ENCODE peak calls at places on chromosome 10, in six cellular contexts. One of them, this sample, is unnamed.

GRCh38 chr10:60975716-60976115 is 31.7 kb upstream of the RHOBTB1 start:
- DNase-seq in psoas muscle: no peak
- DNase-seq in ovary: no peak
- DNase-seq in tibial artery: no peak
- DNase-seq in aorta: no peak
- DNase-seq in A549: no peak
- DNase-seq in this sample: no peak

GRCh38 chr10:130571674-130572073 is 435.5 kb downstream of the GLRX3 start:
- DNase-seq in psoas muscle: no peak
- DNase-seq in ovary: no peak
- DNase-seq in tibial artery: no peak
- DNase-seq in aorta: no peak
- DNase-seq in A549: no peak
- DNase-seq in this sample: no peak

GRCh38 chr10:44968101-44968886 is 8.7 kb downstream of the RASSF4 start:
- DNase-seq in psoas muscle: peak
- DNase-seq in ovary: no peak
- DNase-seq in tibial artery: peak
- DNase-seq in aorta: peak
- DNase-seq in A549: no peak
- DNase-seq in this sample: peak

GRCh38 chr10:90846746-90847145 is 11.1 kb downstream of the HTR7 start:
- DNase-seq in psoas muscle: no peak
- DNase-seq in ovary: no peak
- DNase-seq in tibial artery: no peak
- DNase-seq in aorta: no peak
- DNase-seq in A549: no peak
- DNase-seq in this sample: no peak

GRCh38 chr10:43199088-43199683 is 60.9 kb downstream of the CSGALNACT2 start:
- DNase-seq in psoas muscle: peak
- DNase-seq in ovary: no peak
- DNase-seq in tibial artery: peak
- DNase-seq in aorta: no peak
- DNase-seq in A549: no peak
- DNase-seq in this sample: no peak

GRCh38 chr10:8726087-8726486 is 671.6 kb downstream of the GATA3 start:
- DNase-seq in psoas muscle: no peak
- DNase-seq in ovary: no peak
- DNase-seq in tibial artery: no peak
- DNase-seq in aorta: no peak
- DNase-seq in A549: no peak
- DNase-seq in this sample: no peak

GRCh38 chr10:83343676-83344075 is 795.6 kb upstream of the GHITM start:
- DNase-seq in psoas muscle: no peak
- DNase-seq in ovary: no peak
- DNase-seq in tibial artery: no peak
- DNase-seq in aorta: no peak
- DNase-seq in A549: no peak
- DNase-seq in this sample: no peak

GRCh38 chr10:118669020-118669766 is 73.7 kb upstream of the PRLHR start:
- DNase-seq in psoas muscle: no peak
- DNase-seq in ovary: no peak
- DNase-seq in tibial artery: no peak
- DNase-seq in aorta: peak
- DNase-seq in A549: no peak
- DNase-seq in this sample: no peak

GRCh38 chr10:71972746-71973695 is 8.8 kb downstream of the CHST3 start:
- DNase-seq in psoas muscle: no peak
- DNase-seq in ovary: no peak
- DNase-seq in tibial artery: no peak
- DNase-seq in aorta: no peak
- DNase-seq in A549: no peak
- DNase-seq in this sample: no peak

GRCh38 chr10:113853577-113854018 is 284 bp downstream of the DCLRE1A start:
- DNase-seq in psoas muscle: no peak
- DNase-seq in ovary: no peak
- DNase-seq in tibial artery: no peak
- DNase-seq in aorta: no peak
- DNase-seq in A549: no peak
- DNase-seq in this sample: peak

GRCh38 chr10:12766222-12766621 is 235.3 kb downstream of the CCDC3 start:
- DNase-seq in psoas muscle: no peak
- DNase-seq in ovary: no peak
- DNase-seq in tibial artery: no peak
- DNase-seq in aorta: no peak
- DNase-seq in A549: no peak
- DNase-seq in this sample: no peak

GRCh38 chr10:97384641-97385040 is 16.5 kb downstream of the RRP12 start:
- DNase-seq in psoas muscle: no peak
- DNase-seq in ovary: no peak
- DNase-seq in tibial artery: no peak
- DNase-seq in aorta: no peak
- DNase-seq in A549: no peak
- DNase-seq in this sample: no peak

GRCh38 chr10:6163364-6164270 is 39.1 kb upstream of the PFKFB3 start:
- DNase-seq in psoas muscle: peak
- DNase-seq in ovary: peak
- DNase-seq in tibial artery: peak
- DNase-seq in aorta: peak
- DNase-seq in A549: peak
- DNase-seq in this sample: peak
- H3K27ac ChIP-seq in psoas muscle: peak
- H3K27ac ChIP-seq in ovary: peak
- H3K27ac ChIP-seq in tibial artery: peak
- H3K27ac ChIP-seq in aorta: peak
- H3K27ac ChIP-seq in A549: peak
- H3K27ac ChIP-seq in this sample: peak

DNA sequence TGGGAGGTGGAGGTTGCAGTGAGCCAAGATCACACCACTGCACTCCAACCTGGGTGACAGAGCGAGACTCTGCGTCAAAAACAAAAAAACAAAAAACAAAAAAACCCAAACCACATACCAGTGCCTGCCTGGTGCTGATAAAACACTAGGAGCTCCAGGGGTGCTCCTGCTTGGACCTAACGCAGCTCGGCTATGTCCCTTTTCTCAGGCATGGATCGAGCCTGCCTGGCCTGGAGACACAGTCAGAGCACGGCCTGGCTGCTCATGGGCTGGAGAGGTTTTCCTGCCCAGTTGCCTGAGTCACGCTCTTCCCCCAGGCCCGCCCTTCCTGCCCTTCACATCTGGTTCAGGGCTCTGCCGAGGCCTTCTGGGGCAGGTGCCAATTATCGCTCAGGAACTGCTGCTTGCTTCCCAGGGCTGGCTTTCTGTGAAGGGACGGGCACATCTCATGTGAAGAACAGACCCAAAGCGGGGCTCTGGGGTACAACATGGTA is 12.6 kb upstream of the NPFFR1 start:
- DNase-seq in psoas muscle: peak
- DNase-seq in ovary: peak
- DNase-seq in tibial artery: peak
- DNase-seq in aorta: peak
- DNase-seq in A549: peak
- DNase-seq in this sample: peak
- H3K27ac ChIP-seq in psoas muscle: peak
- H3K27ac ChIP-seq in ovary: peak
- H3K27ac ChIP-seq in tibial artery: peak
- H3K27ac ChIP-seq in aorta: no peak
- H3K27ac ChIP-seq in A549: peak
- H3K27ac ChIP-seq in this sample: peak

DNA sequence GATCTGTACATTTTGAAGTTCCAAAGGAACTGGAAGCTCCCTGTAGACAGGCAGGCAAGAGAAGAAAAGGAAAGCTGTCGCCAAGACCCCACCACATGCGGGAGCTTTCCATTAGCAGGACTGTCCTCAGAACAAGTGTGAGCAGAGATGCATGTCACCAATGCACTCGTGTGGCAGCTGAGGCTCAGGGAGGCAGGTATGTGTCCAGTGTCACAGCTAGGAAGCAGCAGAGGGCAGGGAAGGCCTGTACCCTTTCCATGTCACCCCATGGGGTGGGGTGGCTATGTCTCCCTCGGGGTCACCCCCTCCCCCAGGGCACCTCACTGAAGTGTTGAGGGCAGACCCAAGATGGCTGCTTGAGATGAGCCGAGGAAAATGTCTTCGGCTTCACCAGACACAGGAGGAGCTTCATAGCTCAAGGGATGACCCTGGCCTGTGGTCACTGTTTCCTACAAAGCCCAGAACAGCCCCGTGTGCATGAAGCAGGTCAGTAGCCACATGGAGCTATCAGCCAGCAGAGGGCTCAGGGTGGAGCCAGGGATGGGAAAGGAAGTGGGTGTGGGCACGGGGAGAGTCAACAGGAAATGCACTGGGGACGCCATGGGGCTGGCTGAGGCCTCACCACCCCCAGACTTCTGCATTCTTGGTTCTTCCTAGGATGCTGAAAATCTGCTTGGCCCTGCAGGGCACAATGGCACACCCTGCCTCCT is 96.6 kb downstream of the FAM53B start:
- DNase-seq in psoas muscle: peak
- DNase-seq in ovary: no peak
- DNase-seq in tibial artery: peak
- DNase-seq in aorta: peak
- DNase-seq in A549: peak
- DNase-seq in this sample: peak
- H3K27ac ChIP-seq in psoas muscle: peak
- H3K27ac ChIP-seq in ovary: peak
- H3K27ac ChIP-seq in tibial artery: no peak
- H3K27ac ChIP-seq in aorta: no peak
- H3K27ac ChIP-seq in A549: peak
- H3K27ac ChIP-seq in this sample: no peak

GRCh38 chr10:131750171-131750895 is 150.5 kb upstream of the PPP2R2D start:
- DNase-seq in psoas muscle: peak
- DNase-seq in ovary: no peak
- DNase-seq in tibial artery: no peak
- DNase-seq in aorta: no peak
- DNase-seq in A549: no peak
- DNase-seq in this sample: no peak

GRCh38 chr10:131753336-131753735 is 147.5 kb upstream of the PPP2R2D start:
- DNase-seq in psoas muscle: no peak
- DNase-seq in ovary: no peak
- DNase-seq in tibial artery: no peak
- DNase-seq in aorta: no peak
- DNase-seq in A549: no peak
- DNase-seq in this sample: no peak

GRCh38 chr10:131750973-131751826 is 149.6 kb upstream of the PPP2R2D start:
- DNase-seq in psoas muscle: peak
- DNase-seq in ovary: no peak
- DNase-seq in tibial artery: no peak
- DNase-seq in aorta: peak
- DNase-seq in A549: no peak
- DNase-seq in this sample: no peak

GRCh38 chr10:131749767-131750142 is 151.1 kb upstream of the PPP2R2D start:
- DNase-seq in psoas muscle: peak
- DNase-seq in ovary: no peak
- DNase-seq in tibial artery: no peak
- DNase-seq in aorta: no peak
- DNase-seq in A549: no peak
- DNase-seq in this sample: no peak

DNA sequence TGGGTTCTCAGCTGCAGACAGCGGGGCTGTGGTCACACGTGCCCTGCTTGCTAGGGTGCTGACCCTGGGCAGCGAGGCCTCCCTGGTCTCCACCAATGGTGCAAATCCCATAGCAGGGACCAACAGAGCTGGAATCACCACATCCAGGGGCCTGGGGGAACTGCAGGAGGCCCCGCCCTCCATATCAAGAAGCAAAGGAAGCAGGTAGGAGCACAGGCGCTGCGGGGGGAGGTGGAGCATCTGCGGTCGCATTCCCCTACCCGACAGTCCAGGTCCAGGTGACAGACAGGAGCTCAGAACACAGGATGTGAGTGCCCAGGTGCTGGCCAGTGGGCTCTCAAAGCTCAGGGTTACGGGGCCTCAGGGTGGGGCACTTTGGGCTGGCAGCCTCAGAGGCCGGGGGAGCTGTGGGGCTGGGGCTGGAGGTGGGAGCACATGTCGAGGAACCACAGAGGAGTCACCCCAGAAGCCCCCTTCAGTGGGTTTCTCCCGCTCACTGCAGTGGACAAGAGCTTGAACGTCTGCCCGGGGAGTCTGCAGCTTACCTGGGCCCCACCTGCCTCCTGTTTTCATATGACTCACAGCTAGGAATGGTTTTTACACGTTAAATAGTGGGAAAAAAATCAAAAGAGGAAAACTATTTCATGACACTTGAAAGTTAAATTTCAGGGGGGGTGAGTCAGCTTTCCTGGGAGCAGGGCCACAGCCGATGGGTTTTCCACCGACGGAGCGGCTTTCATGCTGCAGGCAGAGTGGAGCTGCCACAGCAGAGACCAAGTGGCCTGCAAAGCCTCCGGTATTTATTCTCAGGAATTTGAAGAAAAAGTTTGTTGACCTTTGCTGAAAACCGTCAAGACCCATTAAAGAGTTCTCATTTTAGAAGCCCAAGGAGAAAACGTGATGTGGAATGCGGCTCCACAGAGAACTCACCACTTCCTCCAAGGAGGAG is 148.7 kb upstream of the PPP2R2D start:
- DNase-seq in psoas muscle: peak
- DNase-seq in ovary: no peak
- DNase-seq in tibial artery: no peak
- DNase-seq in aorta: peak
- DNase-seq in A549: no peak
- DNase-seq in this sample: no peak
- H3K27ac ChIP-seq in psoas muscle: no peak
- H3K27ac ChIP-seq in ovary: no peak
- H3K27ac ChIP-seq in tibial artery: no peak
- H3K27ac ChIP-seq in aorta: no peak
- H3K27ac ChIP-seq in A549: no peak
- H3K27ac ChIP-seq in this sample: no peak

This sample was measured in body of pancreas.